ENCODE peak calls at places on chromosomes 1 and 21, in eight cellular contexts. N is hepatocyte, Y is body of pancreas, M is NT2/D1, U is right cardiac atrium, Q is pancreas, G is tibial artery, R is ovary. I is an unnamed sample.
A peak's percentile ranks its signal among the peaks of the same experiment; 100 is the strongest.

GRCh38 chr1:27122652-27123051 is 32.3 kb downstream of the SLC9A1 start:
- DNase-seq in Q (no peak), N (peak; percentile 86), Y (no peak), U (peak; percentile 74), M (no peak), R (no peak), G (peak; percentile 86), I (peak; percentile 91)

GRCh38 chr1:186183219-186183618 is 191.8 kb downstream of the TPR start:
- DNase-seq in N (no peak), U (no peak), Q (no peak), R (no peak), M (no peak), G (peak; percentile 72), Y (no peak), I (no peak)

GRCh38 chr21:41671859-41672542 is 94.9 kb downstream of the RIPK4 start:
- DNase-seq in M (no peak), Q (no peak), R (no peak), N (no peak), G (peak; percentile 49), Y (no peak), U (no peak), I (no peak)

GRCh38 chr1:55369474-55369873 is 154.3 kb upstream of the USP24 start:
- DNase-seq in N (no peak), Y (no peak), Q (no peak), G (no peak), U (no peak), R (no peak), M (no peak), I (no peak)

GRCh38 chr1:208093754-208094719 is 150.1 kb downstream of the PLXNA2 start:
- DNase-seq in Q (peak; percentile 40), Y (peak; percentile 72), R (peak; percentile 60), M (peak; percentile 81), U (peak; percentile 85), N (peak; percentile 69), G (peak; percentile 75), I (peak; percentile 49)

GRCh38 chr1:19765623-19766022 is 34.1 kb downstream of the TMCO4 start:
- DNase-seq in Q (no peak), Y (no peak), N (peak; percentile 44), U (no peak), R (no peak), G (no peak), M (no peak), I (no peak)

GRCh38 chr1:117838911-117839310 is 90.5 kb downstream of the GDAP2 start:
- DNase-seq in Q (no peak), Y (no peak), R (no peak), M (no peak), G (no peak), N (no peak), U (no peak), I (no peak)

GRCh38 chr1:32806910-32807523 is 10.1 kb downstream of the YARS1 start:
- DNase-seq in N (peak; percentile 24), U (no peak), Q (no peak), Y (no peak), G (no peak), M (no peak), R (no peak), I (no peak)

GRCh38 chr1:183676515-183677189 is 23.5 kb upstream of the APOBEC4 start:
- DNase-seq in N (peak; percentile 42), G (no peak), Y (no peak), R (no peak), Q (no peak), M (no peak), U (no peak), I (no peak)

GRCh38 chr21:42162831-42163510 is 56.0 kb upstream of the ABCG1 start:
- DNase-seq in Y (peak; percentile 9), M (no peak), R (no peak), G (no peak), U (no peak), Q (no peak), N (no peak), I (no peak)

GRCh38 chr21:45615145-45615711 is 28.3 kb upstream of the PCBP3 start:
- DNase-seq in M (no peak), R (no peak), U (no peak), Q (peak; percentile 42), G (peak; percentile 49), N (no peak), Y (no peak), I (no peak)

GRCh38 chr1:110961902-110962301 is 1.8 kb downstream of the LRIF1 start:
- DNase-seq in Y (no peak), R (no peak), N (no peak), M (no peak), U (no peak), Q (no peak), G (no peak), I (no peak)
- H3K4me3 ChIP-seq in Y (no peak overlapping the region), R (no peak overlapping the region), N (peak overlapping the region; percentile 2), M (no peak overlapping the region), U (no peak overlapping the region), Q (no peak overlapping the region), G (no peak overlapping the region), I (no peak overlapping the region)

GRCh38 chr1:5731110-5731423 is 261.2 kb downstream of the NPHP4 start:
- DNase-seq in G (no peak), Y (no peak), N (no peak), Q (no peak), R (no peak), U (no peak), M (no peak), I (no peak)

GRCh38 chr1:5729636-5730145 is 262.5 kb downstream of the NPHP4 start:
- DNase-seq in N (no peak), U (no peak), Q (no peak), Y (no peak), R (no peak), G (no peak), M (no peak), I (no peak)

GRCh38 chr1:5727871-5728643 is 264.2 kb downstream of the NPHP4 start:
- DNase-seq in M (no peak), G (no peak), Y (no peak), N (no peak), R (no peak), U (no peak), Q (no peak), I (peak; percentile 37)

GRCh38 chr1:5728956-5729355 is 263.3 kb downstream of the NPHP4 start:
- DNase-seq in Q (no peak), M (no peak), N (peak; percentile 34), G (no peak), R (no peak), U (no peak), Y (no peak), I (no peak)

GRCh38 chr1:5730272-5731109 is 261.7 kb downstream of the NPHP4 start:
- DNase-seq in R (no peak), M (no peak), Q (no peak), G (no peak), U (no peak), Y (no peak), N (no peak), I (no peak)
- H3K4me1 ChIP-seq in R (no peaks in the 10 kb centered on the region), M (peaks cover 2% of the 10 kb centered on the region), Q (no peaks in the 10 kb centered on the region), G (no peaks in the 10 kb centered on the region), U (no peaks in the 10 kb centered on the region), Y (no peaks in the 10 kb centered on the region), N (peaks cover 20% of the 10 kb centered on the region), I (no peaks in the 10 kb centered on the region)

GRCh38 chr1:15850450-15851079 is 3.1 kb downstream of the SPEN start:
- DNase-seq in G (no peak), R (no peak), Q (no peak), Y (no peak), N (peak; percentile 23), M (no peak), U (no peak), I (no peak)
- H3K4me3 ChIP-seq in G (peak overlapping the region; percentile 93), R (peak overlapping the region; percentile 93), Q (peak overlapping the region; percentile 72), Y (no peak overlapping the region), N (peak overlapping the region; percentile 92), M (no peak overlapping the region), U (no peak overlapping the region), I (peak overlapping the region; percentile 86)

DNA sequence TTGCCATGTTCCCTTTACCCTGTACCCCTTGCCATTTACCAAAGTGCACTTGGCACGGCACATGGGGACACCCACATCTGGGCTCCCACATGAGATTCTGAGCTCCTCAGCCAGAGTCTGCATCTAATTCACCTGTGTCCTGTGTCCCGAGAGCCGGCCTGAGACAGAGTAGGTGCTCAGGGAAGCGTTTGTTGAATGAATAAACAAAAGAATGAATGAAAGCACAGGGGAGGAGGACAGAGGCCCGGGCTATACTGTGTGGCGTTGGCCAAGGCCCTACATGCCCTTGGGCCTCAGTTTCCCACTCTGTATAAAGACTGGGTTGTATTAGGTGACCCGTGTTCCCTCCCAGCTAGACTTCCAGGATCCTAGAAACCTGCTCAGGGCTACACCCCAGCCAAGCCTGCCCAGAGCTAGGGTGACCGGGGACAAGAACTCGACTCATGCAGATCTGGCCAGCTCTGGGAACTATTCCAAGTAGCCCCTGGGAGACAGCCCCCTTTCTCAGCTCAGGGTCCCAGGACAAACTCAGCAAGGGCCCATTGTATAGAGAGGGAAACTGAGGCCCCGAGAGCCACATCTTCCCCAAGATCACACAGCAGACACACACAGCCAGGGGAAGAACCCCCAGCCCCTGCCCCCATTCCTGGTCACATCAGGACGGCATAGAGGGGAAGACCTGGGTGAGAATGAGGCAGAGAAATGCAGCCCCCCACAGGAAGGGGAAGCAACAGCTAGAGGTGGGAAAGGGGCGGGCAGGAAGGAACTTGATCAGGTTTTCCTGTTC is 6.0 kb downstream of the EPHA2 start:
- DNase-seq in R (no peak), N (no peak), G (no peak), U (no peak), M (no peak), Q (no peak), Y (no peak), I (no peak)
- H3K4me1 ChIP-seq in R (peaks cover 19% of the 10 kb centered on the region), N (peaks cover 62% of the 10 kb centered on the region), G (peaks cover 72% of the 10 kb centered on the region), U (peaks cover 24% of the 10 kb centered on the region), M (peaks cover 37% of the 10 kb centered on the region), Q (no peaks in the 10 kb centered on the region), Y (peaks cover 76% of the 10 kb centered on the region), I (peaks cover 70% of the 10 kb centered on the region)

DNA sequence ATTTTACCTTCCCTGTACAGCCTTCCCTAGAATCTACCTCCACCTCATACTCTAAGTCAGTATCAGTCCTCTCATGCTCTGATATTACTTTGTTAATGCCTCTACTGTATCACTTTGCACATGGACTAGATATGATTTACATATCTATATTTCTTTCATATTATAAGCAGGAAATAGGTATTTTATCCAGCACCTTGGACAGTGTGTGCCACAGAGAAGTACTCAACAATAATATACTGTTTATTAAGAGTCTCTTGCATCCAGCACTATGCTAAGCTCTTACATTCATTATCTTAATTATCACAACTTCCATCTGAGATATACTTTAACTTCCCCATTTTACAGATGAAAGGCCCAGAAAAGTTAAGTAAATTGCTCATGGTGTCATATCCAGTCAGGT is 247.9 kb upstream of the DAB1 start:
- DNase-seq in M (no peak), Q (no peak), G (no peak), N (no peak), Y (no peak), R (no peak), U (no peak), I (no peak)
- H3K4me3 ChIP-seq in M (no peak overlapping the region), Q (no peak overlapping the region), G (no peak overlapping the region), N (no peak overlapping the region), Y (no peak overlapping the region), R (no peak overlapping the region), U (no peak overlapping the region), I (no peak overlapping the region)